ENCODE peak calls at places on chromosomes 1 and 21, in nine cellular contexts. F, N, I, R, L, A, Q, S and G are unnamed samples.

GRCh38 chr1:32014937-32015363 is 1.3 kb downstream of the KHDRBS1 start:
- DNase-seq in F (no peak), Q (no peak), R (no peak), S (no peak), I (no peak), A (peak; percentile 18), N (no peak), L (no peak), G (no peak)

GRCh38 chr1:30009720-30010119 is 713.7 kb downstream of the MATN1 start:
- DNase-seq in I (no peak), Q (no peak), N (no peak), R (no peak), F (no peak), S (no peak), A (no peak), L (no peak), G (no peak)

GRCh38 chr1:1013105-1013921 is at the start of gene ISG15:
- DNase-seq in I (peak; percentile 89), F (no peak), N (peak; percentile 51), Q (peak; percentile 55), L (peak; percentile 76), R (peak; percentile 93), S (peak; percentile 88), A (peak; percentile 84), G (no peak)

GRCh38 chr1:47710075-47711071 is 272.5 kb downstream of the FOXD2 start:
- DNase-seq in S (peak; percentile 67), L (peak; percentile 64), A (peak; percentile 95), I (peak; percentile 56), R (no peak), N (no peak), F (no peak), Q (no peak), G (no peak)

GRCh38 chr1:237671935-237672334 is 218.8 kb downstream of the ZP4 start:
- DNase-seq in L (no peak), N (no peak), A (no peak), F (no peak), R (no peak), Q (no peak), S (no peak), I (no peak), G (no peak)

GRCh38 chr1:91608876-91609275 is 108.2 kb downstream of the CDC7 start:
- DNase-seq in Q (peak; percentile 61), I (no peak), R (no peak), F (peak; percentile 69), N (peak; percentile 55), A (no peak), L (no peak), S (no peak), G (peak; percentile 72)

GRCh38 chr1:52403566-52404115 is 582 bp downstream of the ORC1 start:
- DNase-seq in N (peak; percentile 33), A (peak; percentile 64), I (peak; percentile 65), L (no peak), R (peak; percentile 64), Q (peak; percentile 34), S (no peak), F (peak; percentile 37), G (peak; percentile 38)

GRCh38 chr1:182761396-182762395 is 27.9 kb upstream of the NPL start:
- DNase-seq in S (no peak), L (no peak), I (no peak), A (no peak), R (peak; percentile 34), N (no peak), Q (no peak), F (no peak), G (no peak)

GRCh38 chr1:21492171-21492625 is 17.0 kb upstream of the ALPL start:
- DNase-seq in S (no peak), R (no peak), Q (no peak), I (no peak), L (no peak), A (no peak), F (no peak), N (no peak), G (no peak)

GRCh38 chr1:226657788-226658537 is 81.1 kb downstream of the ITPKB start:
- DNase-seq in I (no peak), Q (no peak), F (no peak), L (peak; percentile 73), A (no peak), R (no peak), N (no peak), S (no peak), G (peak; percentile 28)

GRCh38 chr21:34022557-34023335 is 50.6 kb upstream of the MRPS6 start:
- DNase-seq in I (no peak), F (no peak), A (no peak), N (no peak), Q (no peak), R (peak; percentile 69), L (no peak), S (peak; percentile 41), G (no peak)

GRCh38 chr1:31230378-31230777 is 9.3 kb downstream of the NKAIN1 start:
- DNase-seq in Q (no peak), F (no peak), S (no peak), N (no peak), A (no peak), R (no peak), L (no peak), I (no peak), G (no peak)